ENCODE peak calls at places on chromosomes 13 and 19, in four cellular contexts. Q is testis, B is heart right ventricle, H is uterus. Y is an unnamed sample.

GRCh38 chr19:36140289-36141038 is 598 bp downstream of the CAPNS1 start:
- DNase-seq in Q (peak), B (peak), H (peak), Y (no peak)

GRCh38 chr19:44645407-44646048 is 1.8 kb downstream of the PVR start:
- DNase-seq in Q (no peak), B (no peak), H (no peak), Y (no peak)

GRCh38 chr19:6774821-6775707 is 2.6 kb downstream of the VAV1 start:
- DNase-seq in Q (no peak), B (no peak), H (no peak), Y (no peak)

GRCh38 chr13:110624766-110625756 is 9.7 kb downstream of the NAXD start:
- DNase-seq in Q (no peak), B (no peak), H (no peak), Y (no peak)

GRCh38 chr19:1941146-1942077 is at the start of gene CSNK1G2:
- DNase-seq in Q (no peak), B (no peak), H (peak), Y (no peak)

GRCh38 chr19:4981681-4981958 is 12.7 kb downstream of the KDM4B start:
- DNase-seq in Q (no peak), B (no peak), H (no peak), Y (no peak)

GRCh38 chr13:28347456-28348371 is 147.2 kb downstream of the FLT1 start:
- DNase-seq in Q (no peak), B (no peak), H (no peak), Y (no peak)

GRCh38 chr13:22940736-22941135 is 240.0 kb upstream of the SGCG start:
- DNase-seq in Q (no peak), B (no peak), H (no peak), Y (no peak)

GRCh38 chr13:112353856-112354255 is 22.3 kb upstream of the SPACA7 start:
- DNase-seq in Q (no peak), B (no peak), H (no peak), Y (no peak)

GRCh38 chr13:53719281-53719680 is 690.7 kb downstream of the OLFM4 start:
- DNase-seq in Q (no peak), B (no peak), H (no peak), Y (no peak)

GRCh38 chr19:35070471-35070870 is 28.9 kb downstream of the HPN start:
- DNase-seq in Q (no peak), B (no peak), H (no peak), Y (no peak)

GRCh38 chr13:22081430-22081829 is 410.6 kb downstream of the FGF9 start:
- DNase-seq in Q (no peak), B (no peak), H (no peak), Y (no peak)

GRCh38 chr19:35931161-35931873 is 4.9 kb upstream of the LRFN3 start:
- DNase-seq in Q (peak), B (peak), H (peak), Y (peak)

GRCh38 chr13:68234278-68234677 is 1004.1 kb upstream of the PCDH9 start:
- DNase-seq in Q (no peak), B (no peak), H (no peak), Y (no peak)

GRCh38 chr19:1266818-1267440 is 2.2 kb upstream of the CIRBP start:
- DNase-seq in Q (peak), B (peak), H (peak), Y (no peak)

GRCh38 chr19:4624301-4624700 is 15.0 kb upstream of the TNFAIP8L1 start:
- DNase-seq in Q (no peak), B (no peak), H (no peak), Y (no peak)

GRCh38 chr13:98141938-98142426 is 912 bp upstream of the FARP1 start:
- DNase-seq in Q (peak), B (peak), H (no peak), Y (no peak)

GRCh38 chr13:32426981-32427851 is 714 bp downstream of the N4BP2L1 start:
- DNase-seq in Q (peak), B (peak), H (peak), Y (no peak)

GRCh38 chr19:35357867-35358573 is at the start of gene FFAR3:
- DNase-seq in Q (peak), B (no peak), H (no peak), Y (no peak)

GRCh38 chr19:40274585-40275544 is 10.3 kb downstream of the AKT2 start:
- DNase-seq in Q (no peak), B (no peak), H (no peak), Y (no peak)

GRCh38 chr13:107121793-107122192 is 553.9 kb upstream of the ARGLU1 start:
- DNase-seq in Q (no peak), B (no peak), H (no peak), Y (no peak)

GRCh38 chr19:48672994-48673393 is at the start of gene NTN5:
- DNase-seq in Q (no peak), B (no peak), H (no peak), Y (no peak)
- TF ChIP-seq CTCF in Q (no peak), B (no peak), H (no peak), Y (no peak)

GRCh38 chr19:18761531-18762110 is 29.5 kb downstream of the COMP start:
- DNase-seq in Q (no peak), B (no peak), H (no peak), Y (no peak)
- TF ChIP-seq CTCF in Q (no peak), B (no peak), H (no peak), Y (no peak)

GRCh38 chr13:46010148-46010547 is 42.4 kb downstream of the ZC3H13 start:
- DNase-seq in Q (peak), B (no peak), H (no peak), Y (no peak)
- TF ChIP-seq CTCF in Q (no peak), B (no peak), H (no peak), Y (peak)

DNA sequence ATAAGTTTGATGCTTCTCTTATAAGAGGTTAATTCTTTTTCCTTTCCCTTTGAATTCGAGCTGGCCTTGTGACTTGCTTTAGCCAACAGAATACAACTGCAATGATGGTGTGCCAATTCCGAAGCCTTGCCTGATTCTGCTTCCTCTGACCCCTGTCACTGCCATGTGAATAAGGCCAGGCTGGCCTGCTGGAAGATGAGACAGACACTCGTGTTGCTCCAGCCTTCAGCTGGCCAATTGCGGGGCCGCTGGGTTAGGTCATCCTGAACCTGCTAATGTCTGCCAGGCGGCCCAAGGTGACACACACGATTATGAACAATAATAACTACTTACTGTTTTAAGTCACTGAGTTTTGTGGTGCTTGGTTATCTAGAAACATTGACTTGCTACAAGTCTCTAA is 352.0 kb downstream of the MYO16 start:
- DNase-seq in Q (no peak), B (no peak), H (no peak), Y (no peak)
- TF ChIP-seq CTCF in Q (no peak), B (no peak), H (no peak), Y (no peak)

GRCh38 chr19:41887711-41888382 is 4.9 kb downstream of the ARHGEF1 start:
- DNase-seq in Q (no peak), B (no peak), H (no peak), Y (no peak)
- TF ChIP-seq CTCF in Q (no peak), B (no peak), H (no peak), Y (no peak)

DNA sequence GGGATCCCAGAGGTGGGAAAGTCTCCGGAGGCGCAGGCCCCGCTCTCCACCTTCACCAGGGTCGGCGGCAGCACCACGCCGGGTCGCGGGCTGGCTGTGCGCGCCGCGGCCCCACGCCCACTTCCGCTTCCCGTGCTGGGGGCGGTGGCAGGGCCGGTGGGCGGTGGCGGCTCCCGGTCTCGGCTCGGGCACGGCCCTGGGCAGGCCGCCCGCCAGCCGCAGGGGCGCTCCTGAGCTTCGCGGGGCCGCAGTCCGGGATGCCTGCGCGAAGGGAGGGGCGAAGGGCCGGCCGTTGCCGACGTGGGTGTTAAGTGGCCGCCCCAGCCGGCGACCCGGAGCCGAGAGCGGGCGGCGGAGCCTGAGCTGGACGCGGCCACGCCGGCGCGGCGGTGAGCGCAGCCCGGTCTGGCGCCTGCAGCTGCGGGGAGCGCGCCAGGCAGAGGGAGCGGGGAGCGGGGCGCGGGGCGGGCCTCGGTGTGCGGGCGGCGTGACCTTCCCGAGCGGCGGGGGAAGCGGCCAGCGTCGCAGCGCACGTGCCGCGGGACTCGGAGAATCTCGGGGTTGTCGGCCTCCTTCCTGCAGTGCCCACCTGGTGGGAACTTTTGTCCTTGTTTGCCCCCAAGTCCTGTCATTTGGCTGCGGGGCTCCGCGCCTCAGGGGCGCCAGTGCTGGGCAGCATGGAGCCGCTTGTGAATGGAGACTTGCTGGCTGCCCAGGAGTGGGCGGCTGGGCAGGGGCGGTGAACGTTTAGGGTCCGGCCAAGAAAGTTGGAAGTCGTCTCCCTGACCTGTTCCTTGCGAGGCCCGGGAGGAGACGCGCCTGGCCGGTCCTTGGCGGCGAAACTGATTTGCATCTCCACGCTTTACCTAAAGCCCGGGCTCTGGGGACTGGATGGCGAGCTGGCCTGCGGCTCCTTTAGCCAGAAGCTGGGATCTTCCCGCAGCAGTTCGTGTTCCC is at the start of gene SLC25A15:
- DNase-seq in Q (peak), B (peak), H (peak), Y (no peak)
- TF ChIP-seq CTCF in Q (no peak), B (peak), H (peak), Y (peak)

GRCh38 chr13:101123028-101123427 is 293.3 kb downstream of the NALCN start:
- DNase-seq in Q (no peak), B (no peak), H (no peak), Y (no peak)

DNA sequence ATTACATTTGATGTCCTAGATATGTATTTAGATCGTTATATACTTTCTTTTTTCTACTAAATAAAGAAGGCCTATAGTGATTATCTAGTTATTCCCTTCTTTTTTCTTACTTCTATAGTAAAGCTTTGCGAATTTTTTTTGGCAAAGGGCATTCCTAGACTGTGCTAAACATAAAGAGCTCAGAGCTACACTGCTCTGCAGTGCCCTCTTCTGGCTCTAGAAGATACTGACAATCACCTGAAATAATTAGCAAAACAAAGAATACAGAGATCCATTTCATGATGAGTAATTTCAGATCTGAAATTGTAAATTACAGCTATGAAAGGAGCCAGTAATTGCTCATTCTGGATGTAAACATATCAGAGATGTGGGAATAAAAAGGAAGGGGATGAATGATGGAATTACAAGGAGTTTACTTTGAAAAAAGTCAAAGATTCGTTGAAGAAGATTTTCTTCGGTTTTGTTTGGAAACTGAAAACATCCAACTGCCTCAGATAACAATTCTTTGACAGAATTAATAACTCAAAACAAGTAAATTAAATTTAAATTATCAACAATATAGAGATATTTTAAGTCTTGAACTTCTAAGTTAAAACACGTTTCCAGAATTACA is 288.5 kb downstream of the NALCN start:
- DNase-seq in Q (peak), B (no peak), H (no peak), Y (peak)
- TF ChIP-seq CTCF in Q (peak), B (peak), H (peak), Y (peak)

GRCh38 chr19:15112385-15112784 is 5.2 kb downstream of the SYDE1 start:
- DNase-seq in Q (no peak), B (no peak), H (no peak), Y (no peak)
- TF ChIP-seq CTCF in Q (no peak), B (no peak), H (no peak), Y (no peak)

Y was measured in LNCaP clone FGC.